ENCODE peak calls at places on chromosome 1, in four cellular contexts. One of them, this sample, is unnamed.

GRCh38 chr1:75672528-75673393 is 51.7 kb upstream of the ACADM start:
- DNase-seq in H9: peak
- DNase-seq in H1: peak
- DNase-seq in neuronal stem cell: no peak
- DNase-seq in this sample: peak

GRCh38 chr1:167093863-167094516 is at the start of gene STYXL2:
- DNase-seq in H9: no peak
- DNase-seq in H1: no peak
- DNase-seq in neuronal stem cell: no peak
- DNase-seq in this sample: no peak

GRCh38 chr1:245023222-245023621 is 131.6 kb upstream of the KIF26B start:
- DNase-seq in H9: no peak
- DNase-seq in H1: no peak
- DNase-seq in neuronal stem cell: no peak
- DNase-seq in this sample: no peak

GRCh38 chr1:221697924-221698425 is 43.9 kb downstream of the DUSP10 start:
- DNase-seq in H9: no peak
- DNase-seq in H1: no peak
- DNase-seq in neuronal stem cell: no peak
- DNase-seq in this sample: no peak

GRCh38 chr1:84078108-84078823 is 65.8 kb upstream of the PRKACB start:
- DNase-seq in H9: no peak
- DNase-seq in H1: peak
- DNase-seq in neuronal stem cell: no peak
- DNase-seq in this sample: no peak

GRCh38 chr1:51417496-51418383 is 87.4 kb upstream of the TTC39A start:
- DNase-seq in H9: no peak
- DNase-seq in H1: no peak
- DNase-seq in neuronal stem cell: no peak
- DNase-seq in this sample: peak

GRCh38 chr1:188225975-188226374 is 1397.2 kb downstream of the PLA2G4A start:
- DNase-seq in H9: no peak
- DNase-seq in H1: no peak
- DNase-seq in neuronal stem cell: no peak
- DNase-seq in this sample: no peak

GRCh38 chr1:239237912-239238311 is 148.5 kb upstream of the CHRM3 start:
- DNase-seq in H9: peak
- DNase-seq in H1: peak
- DNase-seq in neuronal stem cell: no peak
- DNase-seq in this sample: no peak

GRCh38 chr1:10253755-10254154 is 43.4 kb downstream of the KIF1B start:
- DNase-seq in H9: no peak
- DNase-seq in H1: no peak
- DNase-seq in neuronal stem cell: no peak
- DNase-seq in this sample: peak

GRCh38 chr1:221435510-221435909 is 306.4 kb downstream of the DUSP10 start:
- DNase-seq in H9: no peak
- DNase-seq in H1: no peak
- DNase-seq in neuronal stem cell: peak
- DNase-seq in this sample: no peak

GRCh38 chr1:53616927-53617326 is 122.0 kb downstream of the GLIS1 start:
- DNase-seq in H9: peak
- DNase-seq in H1: no peak
- DNase-seq in neuronal stem cell: no peak
- DNase-seq in this sample: no peak

GRCh38 chr1:238898856-238899255 is 487.5 kb upstream of the CHRM3 start:
- DNase-seq in H9: no peak
- DNase-seq in H1: no peak
- DNase-seq in neuronal stem cell: no peak
- DNase-seq in this sample: no peak

GRCh38 chr1:91098299-91098901 is 76.6 kb upstream of the ZNF644 start:
- DNase-seq in H9: no peak
- DNase-seq in H1: peak
- DNase-seq in neuronal stem cell: no peak
- DNase-seq in this sample: peak

GRCh38 chr1:208183977-208184901 is 59.9 kb downstream of the PLXNA2 start:
- DNase-seq in H9: no peak
- DNase-seq in H1: no peak
- DNase-seq in neuronal stem cell: no peak
- DNase-seq in this sample: peak

GRCh38 chr1:153956997-153957715 is 1.3 kb downstream of the CRTC2 start:
- DNase-seq in H9: no peak
- DNase-seq in H1: no peak
- DNase-seq in neuronal stem cell: no peak
- DNase-seq in this sample: peak

GRCh38 chr1:233673146-233673946 is 59.4 kb downstream of the KCNK1 start:
- DNase-seq in H9: no peak
- DNase-seq in H1: no peak
- DNase-seq in neuronal stem cell: no peak
- DNase-seq in this sample: no peak

GRCh38 chr1:210922666-210923065 is 211.3 kb downstream of the KCNH1 start:
- DNase-seq in H9: no peak
- DNase-seq in H1: no peak
- DNase-seq in neuronal stem cell: no peak
- DNase-seq in this sample: no peak

GRCh38 chr1:12144969-12145368 is 21.8 kb upstream of the TNFRSF1B start:
- DNase-seq in H9: no peak
- DNase-seq in H1: no peak
- DNase-seq in neuronal stem cell: no peak
- DNase-seq in this sample: no peak
- H2BK12ac ChIP-seq in H9: no peak
- H2BK12ac ChIP-seq in H1: no peak
- H2BK12ac ChIP-seq in neuronal stem cell: no peak
- H2BK12ac ChIP-seq in this sample: peak

GRCh38 chr1:14326857-14327256 is 271.6 kb upstream of the KAZN start:
- DNase-seq in H9: no peak
- DNase-seq in H1: no peak
- DNase-seq in neuronal stem cell: no peak
- DNase-seq in this sample: no peak

GRCh38 chr1:14328687-14329086 is 269.8 kb upstream of the KAZN start:
- DNase-seq in H9: no peak
- DNase-seq in H1: no peak
- DNase-seq in neuronal stem cell: no peak
- DNase-seq in this sample: no peak

GRCh38 chr1:14334336-14335176 is 263.9 kb upstream of the KAZN start:
- DNase-seq in H9: no peak
- DNase-seq in H1: no peak
- DNase-seq in neuronal stem cell: no peak
- DNase-seq in this sample: no peak

DNA sequence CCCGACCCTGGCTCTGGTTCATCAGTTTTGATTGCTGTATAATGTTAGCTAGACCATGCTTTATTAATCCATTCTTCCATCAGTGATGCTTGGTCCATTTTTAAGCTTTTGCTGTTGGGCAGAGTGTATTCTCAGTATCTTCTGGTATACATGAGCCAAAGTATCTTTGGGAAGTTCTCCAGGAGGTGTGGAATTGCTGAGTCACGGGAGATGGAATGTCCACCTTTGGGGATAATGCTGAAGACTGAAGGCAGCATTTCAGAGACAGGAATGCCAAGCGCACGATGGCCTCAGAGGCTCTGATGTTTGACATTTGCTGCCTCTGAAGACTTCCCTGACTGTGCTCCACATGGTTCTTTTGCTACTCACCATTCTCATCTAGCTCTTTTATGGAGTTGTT is 266.3 kb upstream of the KAZN start:
- DNase-seq in H9: no peak
- DNase-seq in H1: no peak
- DNase-seq in neuronal stem cell: no peak
- DNase-seq in this sample: peak
- H2AFZ ChIP-seq in H9: no peak
- H2AFZ ChIP-seq in H1: no peak
- H2AFZ ChIP-seq in neuronal stem cell: no peak
- H2AFZ ChIP-seq in this sample: no peak

GRCh38 chr1:31691951-31692350 is 11.9 kb downstream of the COL16A1 start:
- DNase-seq in H9: no peak
- DNase-seq in H1: no peak
- DNase-seq in neuronal stem cell: no peak
- DNase-seq in this sample: peak
- H2BK12ac ChIP-seq in H9: no peak
- H2BK12ac ChIP-seq in H1: no peak
- H2BK12ac ChIP-seq in neuronal stem cell: no peak
- H2BK12ac ChIP-seq in this sample: peak

DNA sequence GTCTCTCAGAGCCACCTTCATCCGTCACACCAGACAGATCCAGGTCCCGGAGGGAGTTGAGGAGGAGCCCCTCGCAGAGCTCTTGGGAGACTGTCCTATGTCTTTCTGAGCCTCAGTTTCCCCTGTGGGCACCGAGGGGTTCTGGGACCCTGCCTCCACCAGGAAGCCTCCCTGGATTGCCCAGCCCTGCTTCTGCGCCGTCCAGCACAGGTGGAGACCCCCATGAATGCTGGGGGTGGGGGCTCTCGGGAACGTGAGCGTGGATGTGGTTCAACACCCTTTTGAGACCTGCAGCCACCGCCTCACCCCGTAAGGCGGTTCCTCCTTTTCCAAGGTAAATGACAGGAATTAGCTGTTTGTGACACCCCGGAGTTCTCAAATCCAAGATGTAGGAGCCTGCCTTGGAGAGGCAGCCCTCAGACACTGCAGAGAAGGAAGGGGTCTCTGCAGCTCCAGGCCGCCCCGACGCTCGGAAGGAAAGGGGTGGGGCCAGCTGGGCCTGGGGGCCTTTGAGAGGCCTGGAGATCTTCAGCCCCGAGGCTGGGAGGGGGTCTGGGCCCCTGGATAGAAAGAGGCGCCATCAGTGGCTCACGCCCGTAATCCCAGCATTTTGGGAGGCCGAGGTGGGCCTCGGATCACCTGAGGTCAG is 986 bp upstream of the TNFRSF18 start:
- DNase-seq in H9: no peak
- DNase-seq in H1: no peak
- DNase-seq in neuronal stem cell: no peak
- DNase-seq in this sample: no peak
- H2AFZ ChIP-seq in H9: no peak
- H2AFZ ChIP-seq in H1: no peak
- H2AFZ ChIP-seq in neuronal stem cell: no peak
- H2AFZ ChIP-seq in this sample: no peak

GRCh38 chr1:234709473-234710279 is 99.7 kb upstream of the IRF2BP2 start:
- DNase-seq in H9: peak
- DNase-seq in H1: no peak
- DNase-seq in neuronal stem cell: no peak
- DNase-seq in this sample: no peak
- H2BK12ac ChIP-seq in H9: no peak
- H2BK12ac ChIP-seq in H1: no peak
- H2BK12ac ChIP-seq in neuronal stem cell: no peak
- H2BK12ac ChIP-seq in this sample: no peak

GRCh38 chr1:169676001-169676400 is 35.4 kb downstream of the SELL start:
- DNase-seq in H9: no peak
- DNase-seq in H1: no peak
- DNase-seq in neuronal stem cell: no peak
- DNase-seq in this sample: peak
- H2AFZ ChIP-seq in H9: no peak
- H2AFZ ChIP-seq in H1: no peak
- H2AFZ ChIP-seq in neuronal stem cell: no peak
- H2AFZ ChIP-seq in this sample: no peak

GRCh38 chr1:183227963-183228649 is 42.0 kb downstream of the LAMC2 start:
- DNase-seq in H9: peak
- DNase-seq in H1: peak
- DNase-seq in neuronal stem cell: peak
- DNase-seq in this sample: peak
- H2BK12ac ChIP-seq in H9: no peak
- H2BK12ac ChIP-seq in H1: peak
- H2BK12ac ChIP-seq in neuronal stem cell: peak
- H2BK12ac ChIP-seq in this sample: peak